ENCODE peak calls at places on chromosomes 13 and 19, in six cellular contexts. Y is OCI-LY7, M is psoas muscle, R is NB4, P is tibial nerve, T is AG04450. I is an unnamed sample.

GRCh38 chr13:46126074-46126473 is 21.2 kb upstream of the CPB2 start:
- DNase-seq in R (peak), Y (no peak), T (no peak), P (no peak), M (no peak), I (no peak)

GRCh38 chr19:39765091-39766076 is 13.3 kb upstream of the LEUTX start:
- DNase-seq in Y (peak), T (no peak), P (peak), M (peak), R (peak), I (peak)

GRCh38 chr13:90008707-90009149 is 1338.8 kb upstream of the MIR17HG start:
- DNase-seq in P (no peak), T (no peak), Y (no peak), R (no peak), M (no peak), I (no peak)

GRCh38 chr19:42412661-42413076 is 14.5 kb downstream of the LIPE start:
- DNase-seq in R (no peak), M (no peak), P (no peak), Y (no peak), T (no peak), I (no peak)

GRCh38 chr13:87536499-87536898 is 134.7 kb upstream of the SLITRK5 start:
- DNase-seq in Y (no peak), M (no peak), P (no peak), R (no peak), T (no peak), I (peak)

GRCh38 chr19:6890938-6891337 is 3.6 kb downstream of the ADGRE1 start:
- DNase-seq in Y (no peak), M (no peak), P (no peak), R (peak), T (no peak), I (no peak)

GRCh38 chr13:47109028-47109427 is 212.2 kb upstream of the HTR2A start:
- DNase-seq in T (no peak), M (no peak), R (peak), P (no peak), Y (no peak), I (peak)

GRCh38 chr13:46321494-46322225 is 65.4 kb downstream of the RUBCNL start:
- DNase-seq in M (peak), Y (peak), P (peak), R (peak), T (peak), I (peak)

GRCh38 chr13:36352350-36352749 is 6.2 kb upstream of the SPART start:
- DNase-seq in M (no peak), R (no peak), P (no peak), Y (no peak), T (no peak), I (no peak)

GRCh38 chr13:97967948-97968347 is 14.5 kb downstream of the IPO5 start:
- DNase-seq in T (no peak), P (peak), Y (no peak), M (no peak), R (no peak), I (no peak)

GRCh38 chr19:57708641-57709354 is at the start of gene ZNF154:
- DNase-seq in Y (no peak), T (peak), P (no peak), R (no peak), M (peak), I (peak)

GRCh38 chr13:107534548-107534947 is 680.8 kb downstream of the LIG4 start:
- DNase-seq in T (no peak), Y (no peak), P (no peak), R (no peak), M (no peak), I (no peak)

GRCh38 chr13:49681837-49682236 is 9.4 kb downstream of the EBPL start:
- DNase-seq in T (no peak), P (no peak), R (no peak), Y (no peak), M (no peak), I (no peak)

GRCh38 chr19:23823952-23824389 is 65.3 kb upstream of the ZNF681 start:
- DNase-seq in R (peak), T (no peak), P (no peak), Y (peak), M (no peak), I (peak)

GRCh38 chr13:94928127-94928526 is 215.8 kb upstream of the SOX21 start:
- DNase-seq in M (no peak), R (no peak), Y (no peak), P (no peak), T (no peak), I (no peak)

GRCh38 chr13:50907781-50908180 is 1.8 kb upstream of the RNASEH2B start:
- DNase-seq in M (no peak), R (no peak), T (no peak), P (no peak), Y (peak), I (no peak)

GRCh38 chr13:68304287-68304893 is 1074.3 kb upstream of the PCDH9 start:
- DNase-seq in T (no peak), P (no peak), Y (peak), R (peak), M (no peak), I (peak)

GRCh38 chr13:91719033-91719432 is 320.6 kb downstream of the GPC5 start:
- DNase-seq in M (peak), T (no peak), Y (no peak), P (no peak), R (peak), I (no peak)

GRCh38 chr13:62360609-62361008 is 945.0 kb upstream of the PCDH20 start:
- DNase-seq in M (no peak), T (no peak), R (no peak), P (no peak), Y (no peak), I (no peak)

GRCh38 chr13:55516610-55517009 is 1624.1 kb upstream of the PRR20A start:
- DNase-seq in T (no peak), M (no peak), P (no peak), R (no peak), Y (no peak), I (no peak)

GRCh38 chr19:43316591-43317319 is 36.7 kb upstream of the CD177 start:
- DNase-seq in P (no peak), R (peak), Y (no peak), M (no peak), T (no peak), I (peak)

GRCh38 chr13:37065893-37066526 is 6.5 kb upstream of the SUPT20H start:
- DNase-seq in T (no peak), M (no peak), P (no peak), Y (peak), R (no peak), I (no peak)

GRCh38 chr13:112452380-112453206 is 76.4 kb downstream of the SPACA7 start:
- DNase-seq in Y (no peak), T (no peak), R (no peak), P (no peak), M (no peak), I (no peak)

GRCh38 chr13:100673831-100674362 is 698 bp downstream of the TMTC4 start:
- DNase-seq in R (peak), P (peak), Y (peak), M (peak), T (peak), I (peak)

DNA sequence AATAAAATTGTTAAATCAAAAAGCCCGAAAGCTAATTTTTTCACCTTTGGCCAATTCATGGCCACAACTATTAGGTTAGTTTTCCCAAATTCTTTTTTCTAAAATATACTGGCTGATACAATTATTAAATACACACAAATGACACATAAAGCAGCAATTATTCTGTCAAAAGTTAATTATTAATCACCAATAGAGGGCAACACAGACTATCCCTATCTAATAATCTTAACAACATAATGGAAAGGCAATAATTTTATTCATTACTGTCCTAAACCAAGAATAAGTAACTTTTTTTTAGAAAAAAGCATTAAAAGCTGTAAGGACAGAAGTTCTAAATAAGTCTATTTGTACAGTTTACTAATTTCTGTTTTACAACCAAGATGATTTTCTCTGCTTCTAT is 51.7 kb downstream of the KATNAL1 start:
- DNase-seq in Y (no peak), P (no peak), M (no peak), R (no peak), T (no peak), I (no peak)
- TF ChIP-seq CTCF in Y (peak), P (no peak), M (peak), R (no peak), T (no peak), I (no peak)

GRCh38 chr19:1274081-1274851 is 1.1 kb upstream of the FAM174C start:
- DNase-seq in Y (no peak), M (peak), R (no peak), T (no peak), P (no peak), I (no peak)
- H3K4me3 ChIP-seq in Y (peak), M (peak), R (no peak), T (peak), P (peak), I (peak)

DNA sequence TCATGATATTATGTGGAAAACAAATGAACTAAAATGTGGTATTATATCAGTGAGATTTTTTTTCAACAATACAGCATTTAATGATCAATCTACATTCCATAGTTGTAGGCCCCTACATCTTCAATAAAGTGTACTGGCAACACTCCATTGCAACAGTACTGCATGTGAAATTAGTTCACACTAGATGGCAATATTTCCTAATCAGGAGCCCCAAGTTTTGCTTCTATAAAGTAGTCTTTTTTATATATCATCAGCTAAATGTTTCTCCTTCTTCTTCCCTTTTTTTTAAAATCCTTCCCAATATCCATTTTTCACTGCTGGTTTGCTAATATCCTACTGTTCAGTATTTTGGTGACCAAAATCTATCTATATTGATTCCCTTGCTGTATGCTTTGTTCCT is 528.3 kb upstream of the ATXN8OS start:
- DNase-seq in M (no peak), P (no peak), R (peak), T (no peak), Y (no peak), I (no peak)
- TF ChIP-seq CTCF in M (no peak), P (no peak), R (no peak), T (no peak), Y (peak), I (peak)

GRCh38 chr19:3721131-3721899 is 13.1 kb downstream of the TJP3 start:
- DNase-seq in R (peak), Y (peak), M (peak), P (peak), T (peak), I (peak)

GRCh38 chr19:3722443-3723109 is 14.4 kb downstream of the TJP3 start:
- DNase-seq in T (no peak), M (no peak), Y (no peak), R (no peak), P (no peak), I (no peak)

GRCh38 chr19:3721900-3722442 is 13.8 kb downstream of the TJP3 start:
- DNase-seq in M (no peak), Y (no peak), T (no peak), P (no peak), R (no peak), I (no peak)

GRCh38 chr19:3719868-3720532 is 11.8 kb downstream of the TJP3 start:
- DNase-seq in Y (no peak), T (no peak), R (no peak), P (no peak), M (no peak), I (no peak)

GRCh38 chr19:3720533-3720917 is 12.3 kb downstream of the TJP3 start:
- DNase-seq in P (no peak), Y (no peak), M (no peak), T (no peak), R (no peak), I (no peak)
- H3K4me3 ChIP-seq in P (no peak), Y (no peak), M (no peak), T (no peak), R (no peak), I (no peak)

DNA sequence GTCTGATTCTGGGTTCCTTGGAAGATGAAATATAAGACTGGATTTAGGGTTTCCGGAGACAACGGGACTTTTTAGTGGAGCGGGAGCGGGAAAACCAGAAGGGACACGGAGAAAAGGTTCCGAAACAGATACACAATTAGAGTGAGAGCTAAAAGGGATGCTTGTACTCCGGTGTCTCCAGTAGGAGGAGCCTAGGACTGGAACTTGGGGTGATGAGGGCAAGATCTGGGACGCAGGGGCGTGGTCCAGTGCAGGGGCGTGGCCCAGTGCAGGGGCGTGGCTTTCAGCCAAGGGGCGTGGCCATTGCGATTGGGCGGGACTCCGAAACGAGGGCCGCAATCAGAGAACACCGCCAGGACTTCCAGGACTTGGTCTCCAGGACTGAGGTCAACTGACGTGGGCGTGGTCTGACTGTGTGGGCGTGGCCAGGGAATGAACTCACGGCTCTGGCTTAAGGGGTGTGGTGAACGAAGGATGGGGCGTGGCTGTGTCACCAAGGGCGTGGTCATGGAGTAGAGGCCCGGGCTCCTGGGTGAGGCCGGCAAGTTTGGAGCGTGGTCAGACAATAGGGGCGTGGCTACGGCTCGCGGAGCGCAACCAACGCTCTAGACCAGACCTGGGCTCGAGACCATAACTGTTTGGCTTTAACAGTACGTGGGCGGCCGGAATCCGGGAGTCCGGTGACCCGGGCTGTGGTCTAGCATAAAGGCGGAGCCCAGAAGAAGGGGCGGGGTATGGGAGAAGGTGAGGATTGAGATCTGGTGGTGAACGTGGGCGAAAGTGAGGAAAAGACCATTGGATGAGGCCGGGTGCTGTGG is at the start of gene DKKL1:
- DNase-seq in P (peak), M (peak), Y (peak), R (peak), T (peak), I (peak)
- TF ChIP-seq CTCF in P (peak), M (no peak), Y (peak), R (no peak), T (peak), I (no peak)

GRCh38 chr19:55636723-55637122 is 4.1 kb upstream of the ZNF580 start:
- DNase-seq in Y (no peak), M (peak), T (no peak), P (no peak), R (no peak), I (no peak)
- H3K4me3 ChIP-seq in Y (peak), M (no peak), T (peak), P (no peak), R (no peak), I (no peak)

DNA sequence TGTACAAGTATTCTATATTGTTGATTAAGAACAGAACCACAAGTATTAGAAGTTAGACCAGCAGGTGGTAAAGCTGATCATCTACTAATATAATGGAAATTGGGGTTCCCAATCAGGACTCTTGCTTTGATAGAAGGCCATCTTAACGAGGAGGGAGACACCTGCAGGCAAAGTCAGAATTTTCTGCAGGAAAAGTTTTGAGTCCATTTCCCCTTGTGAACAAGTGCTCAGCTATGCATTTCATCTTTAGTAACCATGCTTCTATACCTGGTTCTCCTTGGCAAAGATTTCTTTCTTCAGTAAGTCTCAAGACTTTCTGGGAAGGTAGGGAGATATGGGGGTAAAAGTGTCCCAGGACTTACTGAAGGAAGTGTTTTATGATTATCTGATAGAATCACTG is 36.1 kb upstream of the USPL1 start:
- DNase-seq in P (no peak), T (no peak), Y (peak), M (no peak), R (peak), I (peak)
- TF ChIP-seq CTCF in P (no peak), T (peak), Y (peak), M (no peak), R (peak), I (peak)

I was measured in GM12865.